ENCODE peak calls at places on chromosomes 2 and 18, in four cellular contexts. T is cardiac fibroblast, G is NCI-H82, F is hypothalamus. N is an unnamed sample.

GRCh38 chr2:222470802-222471468 is 46.6 kb downstream of the SGPP2 start:
- DNase-seq in T (no peak), F (no peak), G (no peak), N (no peak)

GRCh38 chr2:12469053-12469625 is 247.6 kb upstream of the TRIB2 start:
- DNase-seq in F (no peak), T (no peak), G (no peak), N (no peak)

GRCh38 chr2:108235577-108235976 is 4.2 kb upstream of the SULT1C3 start:
- DNase-seq in G (no peak), T (no peak), F (no peak), N (no peak)

GRCh38 chr2:157691695-157692094 is 63.0 kb upstream of the ACVR1C start:
- DNase-seq in T (no peak), G (peak), F (no peak), N (no peak)

GRCh38 chr2:151030663-151031230 is 230.9 kb downstream of the RBM43 start:
- DNase-seq in F (no peak), G (no peak), T (no peak), N (no peak)

GRCh38 chr18:74796928-74797576 is 199.4 kb downstream of the ZNF407 start:
- DNase-seq in T (peak), G (no peak), F (no peak), N (peak)

GRCh38 chr2:20104900-20105545 is 53.6 kb upstream of the LAPTM4A start:
- DNase-seq in T (no peak), F (no peak), G (no peak), N (no peak)

GRCh38 chr2:201532686-201533304 is 81.3 kb downstream of the STRADB start:
- DNase-seq in G (no peak), T (peak), F (no peak), N (peak)

GRCh38 chr2:134341476-134341875 is 87.6 kb downstream of the MGAT5 start:
- DNase-seq in T (peak), F (no peak), G (peak), N (no peak)

GRCh38 chr2:102754746-102755145 is 7.1 kb upstream of the TMEM182 start:
- DNase-seq in G (no peak), T (no peak), F (no peak), N (no peak)

GRCh38 chr2:170512271-170512670 is 202.9 kb upstream of the SP5 start:
- DNase-seq in T (no peak), G (peak), F (no peak), N (no peak)

GRCh38 chr2:49189512-49190225 is 35.4 kb upstream of the FSHR start:
- DNase-seq in G (no peak), F (no peak), T (no peak), N (no peak)

GRCh38 chr2:192053921-192054320 is 140.8 kb downstream of the TMEFF2 start:
- DNase-seq in T (no peak), G (peak), F (no peak), N (no peak)